ENCODE peak calls at places on chromosomes 5 and 9, in four cellular contexts. G, R, V and P are unnamed samples.

GRCh38 chr5:35919191-35919590 is 19.2 kb downstream of the CAPSL start:
- DNase-seq in R (peak), V (no peak), G (no peak), P (peak)

GRCh38 chr9:123679330-123679987 is 250.5 kb downstream of the DENND1A start:
- DNase-seq in V (no peak), R (peak), G (no peak), P (peak)

GRCh38 chr5:150377964-150378694 is 20.6 kb downstream of the TCOF1 start:
- DNase-seq in V (no peak), R (peak), G (no peak), P (peak)

GRCh38 chr5:108259306-108259705 is 122.6 kb downstream of the FBXL17 start:
- DNase-seq in G (no peak), V (no peak), R (peak), P (peak)

GRCh38 chr9:84583866-84584265 is 85.7 kb upstream of the NTRK2 start:
- DNase-seq in G (no peak), V (no peak), R (no peak), P (no peak)

GRCh38 chr5:119367502-119368237 is 11.9 kb downstream of the TNFAIP8 start:
- DNase-seq in R (peak), G (no peak), V (no peak), P (no peak)

GRCh38 chr5:61440596-61440995 is 108.5 kb downstream of the ZSWIM6 start:
- DNase-seq in V (no peak), G (no peak), R (no peak), P (no peak)

GRCh38 chr5:115349001-115349817 is 52.8 kb upstream of the CCDC112 start:
- DNase-seq in R (peak), G (no peak), V (no peak), P (peak)

GRCh38 chr5:55816342-55816741 is 34.8 kb upstream of the IL31RA start:
- DNase-seq in V (no peak), G (no peak), R (peak), P (peak)

GRCh38 chr5:78734094-78734845 is 85.7 kb upstream of the LHFPL2 start:
- DNase-seq in R (no peak), V (no peak), G (no peak), P (no peak)

GRCh38 chr9:124478014-124478753 is 27.9 kb downstream of the ADGRD2 start:
- DNase-seq in V (no peak), R (no peak), G (peak), P (no peak)

GRCh38 chr5:179371681-179372675 is 26.7 kb upstream of the ADAMTS2 start:
- DNase-seq in R (no peak), V (no peak), G (no peak), P (peak)

GRCh38 chr9:120402741-120403542 is 177.0 kb downstream of the CDK5RAP2 start:
- DNase-seq in G (no peak), V (no peak), R (peak), P (peak)